ENCODE peak calls at places on chromosomes 4 and X, in five cellular contexts. C is fibroblast of lung, P is testis, W is tibial artery, S is uterus. A is an unnamed sample. For H3K4me1, the result is how much of the 10 kb centered on the place peaks cover.

GRCh38 chr4:29708473-29708872 is 1011.7 kb upstream of the PCDH7 start:
- DNase-seq in P (no peak), S (no peak), C (peak), W (no peak), A (no peak)

GRCh38 chrX:52353838-52354237 is 15.0 kb upstream of the XAGE2 start:
- DNase-seq in C (no peak), P (no peak), W (no peak), S (no peak), A (no peak)

GRCh38 chr4:1967512-1968149 is 41.1 kb downstream of the NELFA start:
- DNase-seq in P (no peak), C (no peak), S (no peak), W (peak), A (peak)

GRCh38 chrX:40871385-40872082 is 136.2 kb upstream of the MED14 start:
- DNase-seq in C (peak), S (no peak), P (no peak), W (no peak), A (no peak)

GRCh38 chr4:110622841-110623709 is at the start of gene PITX2:
- DNase-seq in P (peak), C (peak), W (no peak), S (peak), A (peak)

GRCh38 chrX:56833626-56834025 is 104.6 kb downstream of the NBDY start:
- DNase-seq in S (no peak), C (no peak), P (no peak), W (no peak), A (no peak)

GRCh38 chrX:24629701-24630100 is 17.4 kb downstream of the PCYT1B start:
- DNase-seq in W (no peak), C (no peak), S (no peak), P (no peak), A (no peak)

GRCh38 chrX:83759872-83760271 is 101.1 kb upstream of the CYLC1 start:
- DNase-seq in C (peak), P (no peak), S (no peak), W (no peak), A (no peak)

GRCh38 chr4:76939184-76939583 is 10.4 kb upstream of the SEPTIN11 start:
- DNase-seq in W (no peak), P (no peak), C (no peak), S (no peak), A (no peak)

GRCh38 chr4:3295837-3296624 is 3.2 kb downstream of the RGS12 start:
- DNase-seq in C (no peak), S (no peak), P (no peak), W (no peak), A (peak)

GRCh38 chrX:111035991-111036390 is 60.0 kb upstream of the PAK3 start:
- DNase-seq in P (no peak), S (no peak), W (no peak), C (no peak), A (no peak)

GRCh38 chrX:132218100-132218807 is 993 bp downstream of the RAP2C start:
- DNase-seq in P (peak), S (peak), C (peak), W (peak), A (peak)

GRCh38 chr4:23976423-23976822 is 86.6 kb upstream of the PPARGC1A start:
- DNase-seq in S (no peak), P (no peak), W (no peak), C (no peak), A (no peak)

GRCh38 chrX:622104-622503 is 8.5 kb upstream of the SHOX start:
- DNase-seq in W (no peak), C (no peak), P (no peak), S (no peak), A (no peak)

GRCh38 chr4:109432676-109433075 is 939 bp upstream of the SEC24B start:
- DNase-seq in P (no peak), S (no peak), C (peak), W (no peak), A (no peak)

GRCh38 chr4:125762537-125762936 is 447.8 kb downstream of the FAT4 start:
- DNase-seq in S (no peak), C (no peak), W (no peak), P (no peak), A (no peak)

GRCh38 chr4:67437974-67438713 is 107.2 kb downstream of the CENPC start:
- DNase-seq in S (no peak), C (peak), P (no peak), W (no peak), A (no peak)

GRCh38 chr4:41209187-41209586 is 5.2 kb downstream of the APBB2 start:
- DNase-seq in C (no peak), W (no peak), P (no peak), S (no peak), A (peak)

GRCh38 chr4:134636332-134637055 is 434.9 kb upstream of the PABPC4L start:
- DNase-seq in P (no peak), S (no peak), W (no peak), C (no peak), A (no peak)

GRCh38 chr4:3781193-3781886 is 15.2 kb downstream of the ADRA2C start:
- DNase-seq in P (no peak), W (no peak), C (no peak), S (no peak), A (no peak)

GRCh38 chrX:120036704-120037103 is 40.8 kb downstream of the RHOXF2B start:
- DNase-seq in W (no peak), S (no peak), P (no peak), C (no peak), A (no peak)
- H3K4me1 ChIP-seq in W (under half), S (under half), P (under half), C (under half), A (under half)

GRCh38 chr4:159221280-159221679 is 118.4 kb downstream of the RAPGEF2 start:
- DNase-seq in P (no peak), C (no peak), S (no peak), W (no peak), A (no peak)

GRCh38 chr4:159216834-159217233 is 114.0 kb downstream of the RAPGEF2 start:
- DNase-seq in S (no peak), C (no peak), W (no peak), P (no peak), A (no peak)

GRCh38 chr4:159219862-159220261 is 117.0 kb downstream of the RAPGEF2 start:
- DNase-seq in S (no peak), P (no peak), W (no peak), C (no peak), A (no peak)

GRCh38 chr4:159222158-159222557 is 119.3 kb downstream of the RAPGEF2 start:
- DNase-seq in S (no peak), W (no peak), P (no peak), C (no peak), A (no peak)

GRCh38 chr4:159220353-159220752 is 117.5 kb downstream of the RAPGEF2 start:
- DNase-seq in P (no peak), W (no peak), S (no peak), C (no peak), A (no peak)
- H3K27ac ChIP-seq in P (no peak), W (no peak), S (no peak), C (no peak), A (no peak)

GRCh38 chrX:77755561-77755960 is 30.5 kb downstream of the ATRX start:
- DNase-seq in S (no peak), C (no peak), P (no peak), W (no peak), A (no peak)
- H3K4me1 ChIP-seq in S (under half), C (under half), P (under half), W (under half), A (under half)

DNA sequence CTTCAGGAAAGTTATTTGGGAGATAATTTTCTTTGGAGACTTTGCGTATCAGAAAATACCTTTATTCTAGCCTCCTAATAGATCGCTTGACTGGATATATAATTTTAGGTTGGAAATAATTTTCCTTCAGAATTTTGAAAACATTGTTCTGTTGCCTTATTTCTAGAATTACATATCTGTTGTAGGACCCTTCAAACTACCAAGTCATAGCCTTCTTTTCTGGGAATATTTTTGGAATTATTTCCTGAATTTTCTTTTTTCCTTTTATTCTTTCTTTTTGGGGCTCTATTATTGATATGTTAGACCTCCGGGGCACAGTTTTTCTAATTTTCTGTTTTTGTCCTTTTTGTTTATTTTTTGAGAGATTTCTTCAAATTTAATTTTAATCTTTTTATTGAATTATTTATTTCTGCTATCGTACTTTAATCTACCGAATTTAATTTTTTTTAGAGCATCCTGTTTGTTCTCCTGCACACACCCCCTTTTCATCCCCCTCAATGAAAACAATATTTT is 100.5 kb downstream of the KDM6A start:
- DNase-seq in S (no peak), P (no peak), C (no peak), W (no peak), A (no peak)
- H3K27ac ChIP-seq in S (no peak), P (no peak), C (no peak), W (no peak), A (no peak)

GRCh38 chr4:102809190-102809589 is 18.2 kb downstream of the UBE2D3 start:
- DNase-seq in W (no peak), P (no peak), S (no peak), C (no peak), A (no peak)

GRCh38 chr4:102807345-102807744 is 20.0 kb downstream of the UBE2D3 start:
- DNase-seq in P (no peak), W (no peak), S (no peak), C (no peak), A (no peak)

GRCh38 chr4:102808009-102808408 is 19.3 kb downstream of the UBE2D3 start:
- DNase-seq in P (no peak), W (no peak), C (no peak), S (no peak), A (no peak)

DNA sequence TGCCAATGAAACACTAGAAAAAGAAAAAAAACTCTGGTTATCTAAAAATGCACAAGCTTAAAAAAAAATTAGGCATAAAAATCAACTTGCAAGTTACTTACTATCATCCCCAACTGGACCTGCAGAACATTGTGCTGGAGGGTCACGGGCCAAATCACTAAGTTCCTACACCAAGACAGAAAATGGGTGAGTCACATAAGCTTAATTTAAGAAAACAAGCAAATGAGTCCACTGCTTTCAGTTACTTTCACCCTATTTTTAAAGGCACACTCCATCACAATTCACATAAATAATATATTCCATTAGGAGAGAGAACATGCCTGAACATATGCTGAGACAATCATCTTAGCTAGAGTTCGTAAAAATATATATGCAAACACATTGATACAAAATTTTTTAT is 17.7 kb downstream of the UBE2D3 start:
- DNase-seq in C (peak), P (no peak), W (no peak), S (no peak), A (no peak)
- H3K4me1 ChIP-seq in C (under half), P (under half), W (under half), S (under half), A (under half)

GRCh38 chr4:54234497-54235205 is 5.6 kb downstream of the PDGFRA start:
- DNase-seq in W (peak), C (no peak), S (no peak), P (no peak), A (no peak)

GRCh38 chr4:54231419-54232150 is 2.5 kb downstream of the PDGFRA start:
- DNase-seq in C (peak), W (peak), S (peak), P (peak), A (peak)

GRCh38 chr4:54233697-54234496 is 4.8 kb downstream of the PDGFRA start:
- DNase-seq in W (peak), C (peak), S (peak), P (peak), A (peak)

GRCh38 chr4:54232151-54232688 is 3.1 kb downstream of the PDGFRA start:
- DNase-seq in C (peak), W (peak), S (no peak), P (no peak), A (peak)

DNA sequence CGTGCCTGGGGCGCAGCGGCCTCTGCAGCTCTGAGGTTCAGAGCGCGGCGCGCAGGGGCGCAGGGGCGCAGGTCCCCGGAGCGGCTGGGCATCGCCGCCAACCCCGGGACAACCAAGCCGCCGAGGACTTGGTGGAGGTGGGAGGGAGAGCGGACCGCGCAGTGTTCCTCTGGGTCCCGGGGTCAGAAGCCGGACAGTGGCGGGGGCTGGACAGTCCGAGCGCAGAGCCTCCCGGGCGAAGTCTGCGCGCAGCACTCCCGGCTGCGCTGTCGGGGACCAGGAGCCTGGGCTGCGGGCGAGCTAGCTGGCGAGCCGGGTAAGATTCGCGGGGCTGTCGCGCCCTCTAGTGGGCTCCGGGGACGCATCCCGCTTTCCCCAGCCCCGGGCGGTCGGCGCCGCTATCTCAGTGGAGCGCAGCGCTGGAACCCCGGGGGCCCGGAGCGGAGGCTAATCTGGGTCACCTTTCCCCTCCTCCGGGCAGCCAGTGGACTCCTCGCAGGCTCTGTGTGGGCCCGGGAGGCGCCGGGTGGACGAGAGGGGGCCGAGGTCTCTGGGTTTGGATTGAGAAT is 4.1 kb downstream of the PDGFRA start:
- DNase-seq in W (peak), S (peak), P (peak), C (peak), A (peak)
- H3K27ac ChIP-seq in W (peak), S (peak), P (peak), C (peak), A (peak)

DNA sequence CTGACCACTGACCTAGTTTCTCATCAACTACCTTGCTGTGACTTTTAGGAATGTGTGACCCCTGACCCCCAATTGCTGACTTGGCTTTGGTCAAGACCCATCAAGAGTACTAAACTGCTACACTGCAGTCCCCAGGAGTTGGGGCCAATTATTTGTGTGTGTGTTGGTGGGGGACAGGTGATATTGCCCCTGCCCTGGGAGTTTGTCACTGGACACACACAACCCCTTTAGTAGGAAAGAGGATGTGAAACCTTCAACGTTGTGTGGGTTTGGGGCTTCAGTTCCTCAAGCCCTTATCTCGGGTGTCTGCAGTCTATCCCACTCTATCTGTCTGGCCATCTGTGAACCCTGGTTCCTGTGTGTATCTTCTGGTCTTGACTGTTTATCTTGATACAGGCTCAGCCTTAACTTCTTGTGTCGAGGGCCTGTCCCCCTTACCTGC is 6.5 kb downstream of the SASH3 start:
- DNase-seq in W (no peak), P (no peak), C (no peak), S (no peak), A (peak)
- H3K4me1 ChIP-seq in W (under half), P (under half), C (under half), S (under half), A (under half)

DNA sequence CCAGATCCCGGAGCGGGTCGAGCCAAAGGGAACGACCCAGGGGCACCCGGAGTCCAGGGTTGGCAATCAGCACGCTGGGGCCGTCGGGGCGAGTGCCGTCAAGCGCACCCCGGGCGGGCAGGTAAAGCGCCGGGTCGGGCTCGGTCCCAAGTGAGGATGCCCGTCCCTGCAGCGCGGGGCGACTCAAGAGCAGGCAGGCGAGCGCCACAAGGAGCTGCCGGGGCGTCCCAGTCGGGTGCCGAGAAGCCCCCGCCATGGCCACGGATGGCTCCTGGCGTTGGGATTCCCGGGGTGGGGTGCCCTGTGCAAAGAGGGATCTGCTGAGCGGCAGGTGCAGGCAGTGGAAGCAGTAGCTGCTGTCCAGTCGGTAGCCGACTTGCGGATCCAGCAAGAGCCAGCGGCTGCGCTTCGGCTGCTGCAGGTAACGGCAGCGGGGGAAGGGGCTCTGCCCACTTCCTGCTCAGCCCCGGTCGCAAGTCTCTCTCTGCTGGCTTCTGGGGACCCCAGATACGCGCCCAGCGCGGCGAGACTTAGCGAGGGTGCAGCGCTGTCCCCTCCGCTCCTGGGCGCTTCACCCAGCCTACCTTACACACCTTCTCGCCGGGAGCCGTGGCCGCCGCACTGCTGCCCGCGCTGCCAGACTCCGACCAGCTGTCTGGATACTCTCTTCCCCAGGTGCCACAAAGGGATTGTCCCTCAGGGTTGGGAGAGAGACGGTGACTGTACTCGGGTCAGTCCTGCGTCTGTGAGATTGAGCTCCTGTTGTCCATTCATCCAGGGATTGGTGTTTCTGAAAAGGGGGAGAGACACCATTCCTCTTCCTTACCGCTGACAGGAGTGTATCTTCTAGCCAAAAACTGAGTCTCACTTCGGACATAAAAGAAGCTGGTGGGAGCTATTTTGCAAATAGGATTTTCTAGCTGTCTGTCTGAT is at the start of gene FREM3:
- DNase-seq in W (no peak), S (no peak), P (no peak), C (no peak), A (peak)
- H3K27ac ChIP-seq in W (no peak), S (no peak), P (no peak), C (no peak), A (no peak)